ENCODE peak calls at places on chromosomes 16 and 17, in seven cellular contexts. K is astrocyte of the spinal cord, L is GM13976, V is AG04449, Y is testis, I is cardiac muscle cell, A is WTC11. G is an unnamed sample.

GRCh38 chr17:32191306-32191705 is 49.0 kb downstream of the RHOT1 start:
- DNase-seq in K (peak), L (no peak), V (no peak), Y (no peak), I (no peak), A (no peak), G (peak)

GRCh38 chr17:82810644-82811430 is 29.0 kb downstream of the ZNF750 start:
- DNase-seq in K (no peak), L (no peak), V (no peak), Y (no peak), I (peak), A (no peak), G (no peak)

GRCh38 chr16:31352344-31353115 is 2.4 kb upstream of the ITGAX start:
- DNase-seq in K (no peak), L (peak), V (no peak), Y (no peak), I (no peak), A (no peak), G (no peak)

GRCh38 chr17:45096141-45096540 is 35.0 kb downstream of the NMT1 start:
- DNase-seq in K (peak), L (no peak), V (no peak), Y (no peak), I (no peak), A (no peak), G (peak)

GRCh38 chr16:27246439-27246838 is 22.1 kb downstream of the NSMCE1 start:
- DNase-seq in K (no peak), L (no peak), V (no peak), Y (no peak), I (no peak), A (no peak), G (no peak)

GRCh38 chr16:89115216-89115949 is 21.7 kb downstream of the ACSF3 start:
- DNase-seq in K (peak), L (peak), V (no peak), Y (peak), I (no peak), A (no peak), G (peak)

GRCh38 chr17:51050291-51051033 is 70.2 kb downstream of the SPAG9 start:
- DNase-seq in K (no peak), L (peak), V (no peak), Y (no peak), I (no peak), A (no peak), G (peak)

GRCh38 chr16:912322-912683 is 58.5 kb downstream of the LMF1 start:
- DNase-seq in K (no peak), L (no peak), V (no peak), Y (no peak), I (no peak), A (no peak), G (no peak)

GRCh38 chr17:57833597-57833939 is 16.3 kb downstream of the MRPS23 start:
- DNase-seq in K (no peak), L (no peak), V (no peak), Y (no peak), I (no peak), A (no peak), G (no peak)

GRCh38 chr17:57832711-57833596 is 16.9 kb downstream of the MRPS23 start:
- DNase-seq in K (peak), L (peak), V (no peak), Y (peak), I (peak), A (peak), G (peak)

GRCh38 chr17:57832299-57832698 is 17.5 kb downstream of the MRPS23 start:
- DNase-seq in K (no peak), L (no peak), V (no peak), Y (no peak), I (no peak), A (no peak), G (no peak)

GRCh38 chr17:57835333-57835900 is 14.4 kb downstream of the MRPS23 start:
- DNase-seq in K (no peak), L (no peak), V (no peak), Y (no peak), I (no peak), A (no peak), G (no peak)

DNA sequence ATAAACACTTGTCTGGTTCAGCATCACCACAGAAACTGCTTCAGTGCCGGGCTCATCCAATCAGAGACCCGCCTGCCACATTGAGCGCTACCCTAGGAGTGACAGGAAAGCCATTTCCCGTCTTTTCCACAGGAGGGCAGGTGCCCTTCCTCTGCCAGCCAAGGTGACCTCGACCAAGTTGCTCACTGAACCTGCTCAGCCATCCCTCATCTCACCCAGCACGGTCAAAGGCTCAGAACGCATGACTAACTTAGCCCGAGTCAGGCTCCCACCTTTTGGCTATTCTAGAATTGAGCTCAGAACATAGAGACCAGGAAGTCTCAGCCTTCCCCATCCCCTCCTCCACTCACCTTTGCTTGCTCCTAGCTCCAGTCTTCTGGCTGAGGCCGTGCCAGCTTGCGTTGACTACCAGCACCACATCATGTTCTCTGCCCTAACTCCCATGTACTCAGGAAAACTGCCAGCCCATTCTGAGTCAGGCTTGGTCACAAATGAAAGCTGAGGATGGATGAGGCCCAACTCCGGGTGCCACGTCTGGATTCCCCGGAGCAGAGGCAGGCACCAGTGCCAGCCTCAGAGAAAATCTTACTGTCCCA is 15.6 kb downstream of the MRPS23 start:
- DNase-seq in K (peak), L (no peak), V (no peak), Y (peak), I (no peak), A (peak), G (peak)
- TF ChIP-seq CTCF in K (no peak), L (no peak), V (no peak), Y (no peak), I (no peak), A (no peak), G (peak)

GRCh38 chr16:77971306-77972131 is 50.8 kb upstream of the CLEC3A start:
- DNase-seq in K (peak), L (peak), V (peak), Y (peak), I (peak), A (peak), G (peak)

GRCh38 chr16:77974883-77975282 is 47.5 kb upstream of the CLEC3A start:
- DNase-seq in K (no peak), L (no peak), V (no peak), Y (peak), I (peak), A (peak), G (no peak)

GRCh38 chr16:77977336-77977735 is 45.0 kb upstream of the CLEC3A start:
- DNase-seq in K (no peak), L (no peak), V (no peak), Y (no peak), I (no peak), A (no peak), G (no peak)

GRCh38 chr16:77975942-77976341 is 46.4 kb upstream of the CLEC3A start:
- DNase-seq in K (no peak), L (no peak), V (no peak), Y (no peak), I (no peak), A (no peak), G (no peak)
- TF ChIP-seq CTCF in K (no peak), L (no peak), V (no peak), Y (no peak), I (no peak), A (no peak), G (no peak)

GRCh38 chr17:63476857-63477470 is at the start of gene ACE:
- DNase-seq in K (no peak), L (peak), V (no peak), Y (peak), I (peak), A (peak), G (no peak)

GRCh38 chr17:63474914-63475460 is 1.9 kb upstream of the ACE start:
- DNase-seq in K (no peak), L (no peak), V (no peak), Y (no peak), I (no peak), A (no peak), G (no peak)

GRCh38 chr17:63474174-63474913 is 2.5 kb upstream of the ACE start:
- DNase-seq in K (no peak), L (no peak), V (no peak), Y (peak), I (no peak), A (no peak), G (no peak)

GRCh38 chr17:63476494-63476856 is 386 bp upstream of the ACE start:
- DNase-seq in K (no peak), L (no peak), V (no peak), Y (no peak), I (peak), A (peak), G (no peak)

GRCh38 chr17:63475491-63476412 is 1.1 kb upstream of the ACE start:
- DNase-seq in K (no peak), L (no peak), V (no peak), Y (no peak), I (no peak), A (no peak), G (no peak)
- TF ChIP-seq CTCF in K (no peak), L (no peak), V (no peak), Y (no peak), I (no peak), A (no peak), G (no peak)

DNA sequence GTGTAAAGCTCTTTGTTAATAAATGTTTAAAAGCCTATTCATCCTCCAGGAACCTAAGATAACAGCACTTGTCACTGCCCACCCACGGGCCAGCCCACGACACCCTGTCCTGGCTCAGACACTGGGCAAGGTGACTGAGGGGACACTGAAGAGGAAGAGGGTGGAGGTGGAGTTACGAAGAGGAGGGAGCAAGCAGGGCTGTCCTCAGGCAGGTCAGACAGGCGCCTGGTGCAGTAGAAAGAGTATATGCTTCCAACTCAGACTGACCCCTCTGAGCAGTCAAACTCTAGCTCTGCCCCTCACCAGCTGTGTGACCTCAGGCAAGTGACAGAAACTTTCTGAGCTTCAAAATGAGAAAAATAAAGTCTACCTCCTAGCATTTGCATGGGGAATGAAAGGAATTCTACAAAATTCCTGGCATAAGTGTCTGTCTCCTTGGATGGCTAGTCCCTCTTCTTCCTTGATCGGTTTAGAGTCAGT is 22.8 kb downstream of the TEX2 start:
- DNase-seq in K (no peak), L (no peak), V (no peak), Y (no peak), I (peak), A (no peak), G (no peak)
- TF ChIP-seq CTCF in K (no peak), L (no peak), V (no peak), Y (no peak), I (peak), A (no peak), G (no peak)

DNA sequence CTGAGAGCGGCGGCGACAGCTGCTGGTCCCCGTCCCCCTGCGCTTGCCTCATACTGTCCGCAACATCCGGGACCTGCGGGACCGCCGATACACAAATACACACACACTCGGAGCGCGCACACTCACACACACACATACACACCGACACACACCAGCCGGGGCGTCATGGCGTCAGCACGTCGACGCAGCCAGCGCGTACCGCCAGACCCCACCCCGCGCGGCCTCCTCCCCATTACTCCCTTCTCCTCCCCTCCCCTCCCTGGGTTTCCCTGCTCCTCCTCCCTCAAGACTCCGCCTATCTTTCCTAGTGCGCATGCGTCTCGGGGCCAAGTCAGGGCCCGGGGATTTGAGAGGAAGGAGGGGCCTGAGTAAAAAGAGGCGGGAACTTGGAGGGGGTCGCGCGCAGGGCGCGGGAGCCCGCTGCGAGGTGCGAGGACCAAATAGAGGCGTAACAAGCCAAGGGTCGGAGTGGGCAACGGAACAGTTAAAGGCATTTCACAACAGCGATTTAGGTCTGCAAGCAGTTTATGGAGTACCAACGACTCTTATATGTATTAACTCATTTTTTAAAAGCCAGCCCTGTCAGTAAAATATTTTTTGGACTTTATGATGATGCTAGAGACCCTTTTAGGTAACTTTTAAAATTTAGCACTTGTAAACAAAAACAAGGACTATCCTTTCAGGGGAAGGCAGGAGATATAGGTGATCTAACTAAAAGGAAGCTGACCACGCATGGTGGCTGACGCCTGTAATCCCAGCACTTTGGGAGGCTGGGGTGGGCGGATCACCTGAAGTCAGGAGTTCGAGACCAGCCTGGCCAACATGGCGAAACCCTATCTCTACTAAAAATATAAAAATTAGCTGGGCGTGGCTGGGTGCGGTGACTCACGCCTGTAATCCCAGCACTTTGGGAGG is at the start of gene SPOP:
- DNase-seq in K (peak), L (peak), V (peak), Y (peak), I (peak), A (peak), G (peak)
- TF ChIP-seq CTCF in K (no peak), L (no peak), V (no peak), Y (no peak), I (no peak), A (no peak), G (no peak)

DNA sequence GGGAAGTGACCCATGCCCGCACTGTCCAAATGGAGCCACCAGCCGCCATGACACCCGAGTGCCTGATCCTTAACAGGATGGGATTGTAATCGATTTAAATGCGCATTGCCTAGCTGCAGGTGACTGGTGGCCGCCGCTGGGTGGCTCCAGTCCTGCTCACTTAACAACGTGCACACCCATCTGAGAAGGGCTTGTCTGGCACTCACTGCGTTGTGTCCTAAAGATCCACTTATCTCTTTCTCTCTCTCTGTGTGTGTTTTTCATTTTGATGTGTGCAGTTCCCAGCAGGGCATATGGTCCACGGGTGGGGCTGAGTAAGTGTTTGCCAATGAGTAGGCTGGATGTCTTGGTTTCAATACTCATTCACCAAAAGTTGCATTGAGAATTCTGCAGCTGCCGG is 80.6 kb downstream of the IRF8 start:
- DNase-seq in K (no peak), L (no peak), V (no peak), Y (no peak), I (no peak), A (no peak), G (no peak)
- TF ChIP-seq CTCF in K (no peak), L (no peak), V (no peak), Y (no peak), I (no peak), A (no peak), G (no peak)

GRCh38 chr16:47129755-47130435 is 13.8 kb downstream of the NETO2 start:
- DNase-seq in K (no peak), L (no peak), V (no peak), Y (no peak), I (no peak), A (no peak), G (no peak)

GRCh38 chr16:47134550-47134949 is 9.2 kb downstream of the NETO2 start:
- DNase-seq in K (no peak), L (no peak), V (no peak), Y (no peak), I (no peak), A (no peak), G (no peak)

GRCh38 chr16:47136101-47136820 is 7.5 kb downstream of the NETO2 start:
- DNase-seq in K (peak), L (peak), V (no peak), Y (no peak), I (no peak), A (no peak), G (peak)

GRCh38 chr16:47132310-47132709 is 11.4 kb downstream of the NETO2 start:
- DNase-seq in K (peak), L (no peak), V (no peak), Y (no peak), I (peak), A (no peak), G (no peak)
- TF ChIP-seq CTCF in K (no peak), L (no peak), V (no peak), Y (no peak), I (no peak), A (no peak), G (no peak)

GRCh38 chr16:78122774-78123315 is 23.4 kb downstream of the WWOX start:
- DNase-seq in K (peak), L (peak), V (no peak), Y (peak), I (peak), A (no peak), G (peak)
- TF ChIP-seq CTCF in K (no peak), L (no peak), V (no peak), Y (peak), I (peak), A (peak), G (peak)

GRCh38 chr16:57273826-57274225 is 10.6 kb downstream of the PLLP start:
- DNase-seq in K (no peak), L (no peak), V (no peak), Y (no peak), I (no peak), A (no peak), G (no peak)
- TF ChIP-seq CTCF in K (no peak), L (no peak), V (no peak), Y (no peak), I (no peak), A (no peak), G (no peak)